ENCODE peak calls at places on chromosomes 12 and 14, in four cellular contexts. I is A549, D is esophagus muscularis mucosa, W is upper lobe of left lung. Z is an unnamed sample.

GRCh38 chr12:112828534-112828933 is 37.0 kb downstream of the RPH3A start:
- DNase-seq in W (no peak), I (no peak), D (no peak), Z (no peak)

GRCh38 chr12:51540996-51541395 is 50.0 kb upstream of the SCN8A start:
- DNase-seq in W (no peak), D (no peak), I (no peak), Z (no peak)

GRCh38 chr14:25394356-25394755 is 344.4 kb upstream of the STXBP6 start:
- DNase-seq in W (no peak), I (no peak), D (no peak), Z (peak; percentile 20)

GRCh38 chr14:38808734-38809455 is 294.1 kb downstream of the SEC23A start:
- DNase-seq in D (no peak), I (no peak), W (no peak), Z (no peak)

GRCh38 chr14:52076334-52076733 is 7.5 kb upstream of the NID2 start:
- DNase-seq in W (no peak), D (peak; percentile 68), I (no peak), Z (no peak)

GRCh38 chr12:82314406-82314892 is 43.7 kb downstream of the CCDC59 start:
- DNase-seq in W (no peak), D (no peak), I (no peak), Z (no peak)

GRCh38 chr14:87186745-87187144 is 806.2 kb downstream of the GALC start:
- DNase-seq in I (no peak), W (no peak), D (no peak), Z (no peak)

GRCh38 chr14:31419179-31420012 is 954 bp downstream of the HEATR5A start:
- DNase-seq in D (no peak), I (no peak), W (no peak), Z (no peak)

GRCh38 chr14:42138406-42138805 is 531.7 kb downstream of the LRFN5 start:
- DNase-seq in D (no peak), I (no peak), W (no peak), Z (no peak)

GRCh38 chr12:108332791-108333382 is 6.2 kb downstream of the CMKLR1 start:
- DNase-seq in I (no peak), W (no peak), D (no peak), Z (peak; percentile 35)

GRCh38 chr12:20451759-20452158 is 83.4 kb downstream of the PDE3A start:
- DNase-seq in D (no peak), I (peak; percentile 10), W (no peak), Z (no peak)

GRCh38 chr12:104764225-104765073 is 193.6 kb downstream of the SLC41A2 start:
- DNase-seq in W (no peak), D (peak; percentile 70), I (no peak), Z (no peak)

GRCh38 chr14:105126126-105126969 is 42.2 kb downstream of the JAG2 start:
- DNase-seq in I (no peak), D (no peak), W (peak; percentile 52), Z (peak; percentile 12)

GRCh38 chr14:23605931-23606585 is 27.5 kb upstream of the JPH4 start:
- DNase-seq in I (no peak), W (no peak), D (no peak), Z (no peak)

GRCh38 chr14:101248056-101248725 is 313.1 kb upstream of the DIO3 start:
- DNase-seq in W (no peak), D (no peak), I (no peak), Z (no peak)
- H3K27ac ChIP-seq in W (no peak overlapping the region), D (no peak overlapping the region), I (no peak overlapping the region), Z (no peak overlapping the region)

DNA sequence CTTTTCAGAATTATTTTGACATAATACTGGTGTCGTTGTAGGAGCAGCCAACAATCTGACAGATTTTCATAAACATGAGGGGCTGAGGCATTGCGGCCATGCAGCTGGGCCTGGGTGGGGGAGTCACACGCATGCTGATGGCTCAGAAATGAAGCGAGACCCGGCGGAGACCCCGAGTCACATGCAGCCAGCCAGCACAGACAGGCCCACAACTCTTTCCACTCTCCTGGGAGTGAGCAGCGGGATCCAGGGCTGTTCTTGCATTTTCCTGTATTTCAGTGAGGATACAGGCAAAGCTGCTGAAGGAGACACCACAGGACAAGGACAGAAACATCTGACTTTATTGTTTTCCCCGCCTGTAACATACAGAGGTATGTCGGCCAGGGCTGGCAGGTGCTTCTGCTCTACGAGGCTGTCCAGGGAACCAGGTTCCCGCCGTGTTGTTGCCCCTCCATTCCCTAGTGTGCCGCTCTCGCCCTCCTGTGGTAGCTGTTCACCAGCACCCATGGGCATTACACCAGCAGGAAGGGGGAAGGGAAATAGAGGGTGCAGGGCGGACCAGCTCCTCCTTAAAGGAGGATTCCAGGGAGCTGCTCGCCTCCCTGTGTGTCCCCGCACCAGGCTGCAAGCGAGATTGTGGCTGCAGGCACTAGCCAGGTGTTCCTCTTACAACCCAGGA is 30.5 kb downstream of the FZD10 start:
- DNase-seq in W (no peak), D (no peak), I (no peak), Z (no peak)
- TF ChIP-seq CTCF in W (no peak), D (no peak), I (no peak), Z (no peak)

DNA sequence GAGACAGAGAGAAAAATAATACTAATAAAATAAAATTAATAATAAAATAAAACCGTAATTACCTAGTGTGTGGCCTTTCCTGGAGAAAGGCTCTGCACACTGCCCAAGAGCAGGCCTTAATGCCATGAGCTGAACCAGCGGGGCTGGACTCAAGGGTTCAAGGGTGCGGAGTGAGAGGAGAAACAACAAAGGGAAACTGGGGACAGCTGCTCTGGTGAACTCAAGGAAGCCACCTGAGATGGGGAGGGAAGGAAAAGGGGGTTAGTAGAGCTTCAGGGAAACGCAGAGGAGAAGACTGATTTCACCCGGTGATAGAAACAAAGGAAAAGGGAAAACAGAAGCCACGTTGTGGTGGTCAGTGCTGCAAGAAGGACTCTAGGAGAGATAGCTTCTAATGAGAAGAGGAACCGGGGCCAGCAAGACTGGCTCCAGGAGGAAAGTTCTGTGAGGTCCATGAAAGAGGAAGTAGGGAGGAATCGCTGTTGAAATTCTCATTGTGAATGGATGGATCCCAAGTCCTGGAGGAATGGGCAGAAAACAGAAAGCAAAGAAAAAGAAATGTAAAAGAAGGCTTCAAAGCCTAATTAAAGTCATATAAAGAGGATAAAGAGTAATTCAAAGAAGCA is 48.3 kb upstream of the BCL2L14 start:
- DNase-seq in W (no peak), D (peak; percentile 53), I (no peak), Z (no peak)
- TF ChIP-seq POLR2A in W (no peak), D (no peak), I (no peak), Z (no peak)

GRCh38 chr14:30227436-30227835 is 299.8 kb upstream of the PRKD1 start:
- DNase-seq in I (no peak), W (no peak), D (no peak), Z (no peak)

GRCh38 chr14:30227871-30228270 is 300.2 kb upstream of the PRKD1 start:
- DNase-seq in D (no peak), I (no peak), W (no peak), Z (no peak)

GRCh38 chr14:30223385-30223785 is 295.7 kb upstream of the PRKD1 start:
- DNase-seq in W (no peak), I (peak; percentile 18), D (no peak), Z (no peak)

GRCh38 chr14:30223966-30224365 is 296.3 kb upstream of the PRKD1 start:
- DNase-seq in I (no peak), D (no peak), W (no peak), Z (no peak)

GRCh38 chr14:30225171-30225570 is 297.5 kb upstream of the PRKD1 start:
- DNase-seq in I (no peak), D (no peak), W (no peak), Z (no peak)
- H3K27ac ChIP-seq in I (no peak overlapping the region), D (peak overlapping the region; percentile 76), W (no peak overlapping the region), Z (no peak overlapping the region)